ENCODE peak calls at places on chromosomes 13 and 19, in five cellular contexts. D is tibial artery, F is pancreas, X is OCI-LY7, T is ovary. H is an unnamed sample.
A peak's percentile ranks its signal among the peaks of the same experiment; 100 is the strongest.

GRCh38 chr19:39293394-39293793 is 2.8 kb upstream of the IFNL1 start:
- DNase-seq in D (no peak), F (no peak), T (no peak), X (no peak), H (no peak)

GRCh38 chr13:77105051-77105450 is 78.1 kb upstream of the FBXL3 start:
- DNase-seq in F (no peak), D (no peak), T (no peak), X (no peak), H (no peak)

GRCh38 chr13:46154136-46154854 is 27.7 kb downstream of the LCP1 start:
- DNase-seq in T (no peak), D (no peak), X (no peak), F (no peak), H (no peak)

GRCh38 chr13:106752584-106753202 is 184.8 kb upstream of the ARGLU1 start:
- DNase-seq in X (no peak), D (no peak), F (no peak), T (no peak), H (no peak)

GRCh38 chr13:34833562-34834182 is 108.4 kb upstream of the NBEA start:
- DNase-seq in F (no peak), D (no peak), T (no peak), X (peak; percentile 1), H (no peak)

GRCh38 chr13:31009166-31009565 is 76.7 kb downstream of the TEX26 start:
- DNase-seq in T (no peak), F (no peak), D (no peak), X (no peak), H (no peak)

GRCh38 chr13:91879360-91879759 is 480.9 kb downstream of the GPC5 start:
- DNase-seq in X (no peak), F (no peak), D (no peak), T (no peak), H (no peak)

GRCh38 chr19:40598121-40598917 is 2.9 kb upstream of the LTBP4 start:
- DNase-seq in T (peak; percentile 87), D (peak; percentile 88), F (peak; percentile 78), X (peak; percentile 80), H (peak; percentile 74)

GRCh38 chr19:15563325-15563794 is 51.7 kb upstream of the CYP4F8 start:
- DNase-seq in F (peak; percentile 31), D (no peak), X (no peak), T (peak; percentile 69), H (no peak)

GRCh38 chr19:1490020-1490310 is 185 bp downstream of the PCSK4 start:
- DNase-seq in T (no peak), D (no peak), F (no peak), X (no peak), H (no peak)

GRCh38 chr13:93220073-93220472 is 6.5 kb upstream of the GPC6 start:
- DNase-seq in F (no peak), D (no peak), X (no peak), T (no peak), H (no peak)

GRCh38 chr13:100409132-100409531 is 179.5 kb downstream of the GGACT start:
- DNase-seq in T (no peak), D (no peak), F (no peak), X (no peak), H (no peak)

GRCh38 chr13:100274942-100275506 is 186.1 kb downstream of the PCCA start:
- DNase-seq in T (no peak), D (no peak), X (no peak), F (no peak), H (no peak)

GRCh38 chr13:48493076-48493765 is 39.7 kb downstream of the RCBTB2 start:
- DNase-seq in T (no peak), X (peak; percentile 35), F (no peak), D (no peak), H (no peak)

GRCh38 chr19:30450945-30451344 is 78.8 kb downstream of the ZNF536 start:
- DNase-seq in F (no peak), D (no peak), X (no peak), T (peak; percentile 12), H (no peak)

GRCh38 chr19:10115392-10116084 is 4.0 kb downstream of the P2RY11 start:
- DNase-seq in D (no peak), X (no peak), F (no peak), T (no peak), H (no peak)

GRCh38 chr13:73272831-73273230 is 214.0 kb downstream of the KLF5 start:
- DNase-seq in X (no peak), F (no peak), T (no peak), D (no peak), H (no peak)

GRCh38 chr19:10431254-10431942 is 11.1 kb downstream of the PDE4A start:
- DNase-seq in T (no peak), D (peak; percentile 41), F (no peak), X (no peak), H (peak; percentile 40)

GRCh38 chr13:73715114-73715909 is 418.9 kb downstream of the KLF12 start:
- DNase-seq in T (no peak), F (no peak), X (no peak), D (no peak), H (peak; percentile 10)

GRCh38 chr19:34184880-34185491 is 12.7 kb downstream of the LSM14A start:
- DNase-seq in X (no peak), F (no peak), D (no peak), T (no peak), H (no peak)

GRCh38 chr19:13951043-13951442 is 1.3 kb upstream of the DCAF15 start:
- DNase-seq in F (no peak), T (no peak), D (no peak), X (no peak), H (no peak)

GRCh38 chr13:34303346-34303745 is 485.4 kb downstream of the RFC3 start:
- DNase-seq in T (no peak), F (no peak), X (no peak), D (no peak), H (no peak)

GRCh38 chr19:2413629-2414028 is 13.8 kb downstream of the TIMM13 start:
- DNase-seq in X (no peak), T (no peak), F (no peak), D (no peak), H (no peak)

GRCh38 chr19:16330368-16330801 is 5.8 kb downstream of the KLF2 start:
- DNase-seq in D (peak; percentile 58), X (peak; percentile 67), T (peak; percentile 55), F (peak; percentile 43), H (peak; percentile 87)

GRCh38 chr13:109509154-109509905 is 277.1 kb downstream of the IRS2 start:
- DNase-seq in D (no peak), X (no peak), T (no peak), F (no peak), H (no peak)

GRCh38 chr13:44746690-44747089 is 170.6 kb upstream of the TSC22D1 start:
- DNase-seq in D (no peak), X (no peak), T (no peak), F (no peak), H (no peak)

GRCh38 chr13:94703271-94703670 is 9.1 kb downstream of the SOX21 start:
- DNase-seq in F (no peak), T (no peak), X (no peak), D (no peak), H (no peak)

GRCh38 chr13:21025539-21025938 is 35.8 kb downstream of the LATS2 start:
- DNase-seq in T (no peak), X (no peak), F (no peak), D (peak; percentile 1), H (no peak)

GRCh38 chr19:57870225-57870624 is 18.6 kb downstream of the ZNF814 start:
- DNase-seq in X (no peak), F (no peak), D (no peak), T (no peak), H (no peak)
- H3K9me3 ChIP-seq in X (no peaks in the 10 kb centered on the region), F (no peaks in the 10 kb centered on the region), D (peaks cover 97% of the 10 kb centered on the region), T (peaks cover 45% of the 10 kb centered on the region), H (peaks cover 51% of the 10 kb centered on the region)

DNA sequence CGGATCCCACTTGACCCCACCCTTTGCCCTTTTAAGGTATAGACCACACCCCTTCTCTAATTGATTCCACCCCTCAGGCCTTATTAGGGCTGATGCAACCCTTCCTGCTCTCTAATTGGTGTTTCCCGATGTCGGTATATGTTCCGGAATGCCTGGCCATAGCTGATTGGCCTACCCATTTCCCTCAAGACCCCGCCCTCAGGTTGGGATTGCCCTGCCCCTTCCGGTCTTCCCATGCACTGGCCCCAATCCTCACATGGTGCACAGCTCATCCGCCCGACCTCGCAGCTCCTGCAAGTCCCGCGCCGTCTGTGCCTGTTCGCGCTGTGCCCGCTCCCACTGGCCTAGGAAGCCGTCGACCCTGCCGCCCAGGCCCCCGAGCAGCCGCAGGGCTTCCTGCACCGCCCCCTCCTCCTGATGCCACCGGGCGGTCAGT is 18.1 kb downstream of the TSKS start:
- DNase-seq in D (no peak), T (no peak), F (no peak), X (no peak), H (no peak)
- H3K9me3 ChIP-seq in D (no peaks in the 10 kb centered on the region), T (no peaks in the 10 kb centered on the region), F (no peaks in the 10 kb centered on the region), X (no peaks in the 10 kb centered on the region), H (no peaks in the 10 kb centered on the region)

DNA sequence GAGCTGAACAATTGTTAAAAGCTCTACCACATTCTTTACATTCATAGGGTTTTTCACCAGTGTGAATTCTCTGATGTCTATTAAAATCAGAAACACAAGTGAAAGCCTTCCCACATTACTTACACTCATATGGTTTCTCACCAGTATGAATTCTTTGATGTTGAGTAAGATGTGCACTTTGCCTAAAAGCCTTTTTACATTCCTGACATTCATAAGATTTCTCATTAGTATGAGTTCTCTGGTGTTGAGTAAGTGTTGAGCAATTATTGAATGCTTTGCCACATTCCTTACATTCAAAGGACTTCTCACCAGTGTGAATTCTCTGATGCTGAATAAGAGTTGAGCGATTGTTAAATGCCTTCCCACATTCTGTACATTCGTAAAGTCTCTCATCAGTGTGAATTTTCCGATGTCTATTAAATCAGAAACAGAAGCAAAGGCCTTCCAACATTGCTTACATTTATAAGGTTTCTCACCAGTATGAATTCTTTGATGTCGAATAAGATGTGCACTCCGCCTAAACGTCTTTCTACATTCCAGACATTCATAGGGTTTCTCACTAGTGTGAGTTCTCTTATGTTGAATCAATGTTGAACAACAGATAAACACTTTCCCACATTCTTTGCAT is 14.2 kb upstream of the ZFP30 start:
- DNase-seq in F (no peak), X (no peak), D (no peak), T (no peak), H (no peak)
- H3K9me3 ChIP-seq in F (no peaks in the 10 kb centered on the region), X (peaks cover 31% of the 10 kb centered on the region), D (peaks cover 98% of the 10 kb centered on the region), T (peaks cover 19% of the 10 kb centered on the region), H (peaks cover 9% of the 10 kb centered on the region)

GRCh38 chr13:64740493-64740892 is 2489.6 kb downstream of the PCDH9 start:
- DNase-seq in X (no peak), D (no peak), F (no peak), T (no peak), H (no peak)
- H3K9me3 ChIP-seq in X (no peaks in the 10 kb centered on the region), D (peaks cover 5% of the 10 kb centered on the region), F (no peaks in the 10 kb centered on the region), T (no peaks in the 10 kb centered on the region), H (no peaks in the 10 kb centered on the region)

DNA sequence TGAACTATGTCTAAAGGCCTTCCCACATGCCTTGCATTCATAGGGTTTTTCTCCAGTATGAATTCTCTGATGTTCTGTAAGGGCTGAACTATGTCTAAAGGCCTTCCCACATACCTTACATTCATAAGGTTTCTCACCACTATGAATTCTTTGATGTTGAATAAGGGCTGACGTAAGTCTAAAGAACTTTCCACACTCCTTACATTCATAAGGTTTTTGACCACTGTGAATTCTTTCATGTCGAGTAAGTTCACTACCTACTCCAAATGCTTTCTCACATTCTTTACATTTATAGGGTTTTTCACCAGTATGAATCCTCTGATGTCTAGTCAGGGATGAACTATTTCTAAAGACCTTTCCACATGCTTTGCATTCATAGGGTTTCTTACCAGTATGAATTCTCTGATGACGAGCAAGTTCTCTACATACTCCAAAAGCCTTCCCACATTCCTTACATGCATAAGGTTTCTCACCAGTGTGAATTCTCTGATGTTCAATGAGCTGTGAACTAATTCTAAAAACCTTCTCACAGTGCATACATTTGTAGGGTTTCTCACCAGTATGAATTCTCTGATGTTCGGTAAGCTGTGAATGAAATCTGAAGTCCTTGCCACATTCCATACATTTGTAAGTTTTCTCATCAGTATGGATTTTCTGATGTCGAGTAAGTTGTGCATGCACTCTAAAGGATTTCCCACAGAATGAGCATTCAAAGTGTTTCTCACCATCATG is 19.1 kb upstream of the ZNF260 start:
- DNase-seq in F (no peak), T (no peak), X (peak; percentile 37), D (no peak), H (no peak)
- H3K9me3 ChIP-seq in F (peaks cover 10% of the 10 kb centered on the region), T (peaks cover 52% of the 10 kb centered on the region), X (peaks cover 90% of the 10 kb centered on the region), D (peaks cover 100% of the 10 kb centered on the region), H (peaks cover 79% of the 10 kb centered on the region)

H was measured in T-helper 17 cell.